ENCODE peak calls at places on chromosome 9, in ten cellular contexts. F, M, Q, J, G, O, D, U, V and R are unnamed samples.

GRCh38 chr9:34984049-34984448 is 5.5 kb upstream of the DNAJB5 start:
- DNase-seq in F (no peak), M (peak), Q (no peak), J (no peak), G (peak), O (peak), D (no peak), U (no peak), V (no peak), R (no peak)

GRCh38 chr9:107732781-107733529 is 243.4 kb upstream of the KLF4 start:
- DNase-seq in F (peak), M (no peak), Q (peak), J (no peak), G (peak), O (no peak), D (no peak), U (no peak), V (no peak), R (no peak)

GRCh38 chr9:72353455-72354116 is 11.4 kb downstream of the ZFAND5 start:
- DNase-seq in F (no peak), M (no peak), Q (no peak), J (no peak), G (no peak), O (no peak), D (no peak), U (no peak), V (no peak), R (no peak)

GRCh38 chr9:94627287-94627686 is 12.0 kb downstream of the FBP1 start:
- DNase-seq in F (no peak), M (no peak), Q (no peak), J (no peak), G (no peak), O (no peak), D (no peak), U (no peak), V (no peak), R (no peak)

GRCh38 chr9:1207681-1208080 is 157.5 kb downstream of the DMRT2 start:
- DNase-seq in F (no peak), M (no peak), Q (peak), J (no peak), G (peak), O (no peak), D (no peak), U (no peak), V (no peak), R (no peak)

GRCh38 chr9:137648396-137648795 is 29.6 kb downstream of the EHMT1 start:
- DNase-seq in F (no peak), M (no peak), Q (no peak), J (no peak), G (no peak), O (no peak), D (no peak), U (peak), V (no peak), R (no peak)

GRCh38 chr9:36739538-36740116 is 166.9 kb downstream of the MELK start:
- DNase-seq in F (no peak), M (no peak), Q (no peak), J (no peak), G (no peak), O (no peak), D (no peak), U (no peak), V (no peak), R (no peak)

GRCh38 chr9:104871961-104872527 is 55.9 kb downstream of the ABCA1 start:
- DNase-seq in F (no peak), M (no peak), Q (no peak), J (no peak), G (no peak), O (no peak), D (no peak), U (no peak), V (no peak), R (no peak)

GRCh38 chr9:79976501-79977444 is 405.0 kb downstream of the TLE4 start:
- DNase-seq in F (no peak), M (no peak), Q (no peak), J (peak), G (no peak), O (no peak), D (no peak), U (no peak), V (no peak), R (no peak)

GRCh38 chr9:79977510-79978197 is 405.9 kb downstream of the TLE4 start:
- DNase-seq in F (no peak), M (no peak), Q (no peak), J (no peak), G (peak), O (no peak), D (no peak), U (no peak), V (no peak), R (no peak)

GRCh38 chr9:79975471-79976316 is 403.9 kb downstream of the TLE4 start:
- DNase-seq in F (peak), M (no peak), Q (no peak), J (peak), G (no peak), O (no peak), D (no peak), U (no peak), V (no peak), R (no peak)

GRCh38 chr9:79973627-79974026 is 401.9 kb downstream of the TLE4 start:
- DNase-seq in F (no peak), M (no peak), Q (no peak), J (no peak), G (no peak), O (no peak), D (no peak), U (no peak), V (no peak), R (no peak)

GRCh38 chr9:79974806-79975422 is 403.1 kb downstream of the TLE4 start:
- DNase-seq in F (no peak), M (no peak), Q (no peak), J (no peak), G (no peak), O (no peak), D (no peak), U (no peak), V (no peak), R (no peak)
- H3K4me3 ChIP-seq in F (no peak), M (no peak), Q (no peak), J (no peak), G (no peak), O (no peak), D (no peak), U (no peak), V (no peak), R (no peak)

GRCh38 chr9:126667190-126668055 is 53.7 kb downstream of the LMX1B start:
- DNase-seq in F (no peak), M (no peak), Q (no peak), J (no peak), G (no peak), O (no peak), D (no peak), U (no peak), V (no peak), R (no peak)

GRCh38 chr9:126665696-126666035 is 51.9 kb downstream of the LMX1B start:
- DNase-seq in F (no peak), M (no peak), Q (no peak), J (peak), G (no peak), O (no peak), D (no peak), U (no peak), V (no peak), R (no peak)

GRCh38 chr9:126664893-126665695 is 51.4 kb downstream of the LMX1B start:
- DNase-seq in F (no peak), M (no peak), Q (no peak), J (peak), G (no peak), O (no peak), D (no peak), U (no peak), V (no peak), R (no peak)

GRCh38 chr9:126668058-126668457 is 54.3 kb downstream of the LMX1B start:
- DNase-seq in F (no peak), M (no peak), Q (no peak), J (no peak), G (no peak), O (no peak), D (no peak), U (no peak), V (no peak), R (no peak)

DNA sequence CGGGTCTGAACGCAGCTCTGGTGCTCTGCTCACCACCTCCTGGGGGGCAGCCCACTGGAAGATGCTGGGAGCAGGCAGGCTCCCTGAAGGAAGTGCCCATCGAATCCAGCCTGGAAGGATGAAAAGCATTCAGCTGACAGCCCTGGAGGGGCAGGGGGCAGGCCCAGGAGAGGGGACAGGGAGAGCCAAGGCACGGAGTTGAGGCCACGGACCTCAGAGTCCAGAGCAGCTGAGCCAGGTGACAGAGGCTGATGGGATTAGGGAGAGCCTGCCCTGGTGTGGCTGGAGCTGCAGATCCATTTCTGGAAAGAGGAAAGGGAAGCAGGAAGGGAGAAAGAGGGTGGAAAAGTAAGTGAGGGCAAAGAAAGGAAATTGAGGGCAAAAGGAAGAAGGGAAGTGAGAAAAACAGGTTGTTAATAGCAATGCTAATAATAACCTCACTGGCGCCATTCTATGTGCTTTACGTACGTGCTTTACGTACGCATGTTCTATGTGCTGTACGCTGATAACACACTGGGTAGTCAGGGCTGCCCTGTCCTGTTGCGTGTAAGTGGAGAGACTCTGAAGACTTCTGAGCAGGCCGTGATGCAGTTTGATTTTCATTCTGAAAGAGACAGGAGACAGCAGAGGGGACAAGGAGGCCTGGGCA is 52.6 kb downstream of the LMX1B start:
- DNase-seq in F (no peak), M (no peak), Q (no peak), J (no peak), G (no peak), O (peak), D (no peak), U (no peak), V (no peak), R (no peak)
- H3K4me3 ChIP-seq in F (no peak), M (no peak), Q (no peak), J (no peak), G (no peak), O (no peak), D (no peak), U (no peak), V (no peak), R (no peak)

DNA sequence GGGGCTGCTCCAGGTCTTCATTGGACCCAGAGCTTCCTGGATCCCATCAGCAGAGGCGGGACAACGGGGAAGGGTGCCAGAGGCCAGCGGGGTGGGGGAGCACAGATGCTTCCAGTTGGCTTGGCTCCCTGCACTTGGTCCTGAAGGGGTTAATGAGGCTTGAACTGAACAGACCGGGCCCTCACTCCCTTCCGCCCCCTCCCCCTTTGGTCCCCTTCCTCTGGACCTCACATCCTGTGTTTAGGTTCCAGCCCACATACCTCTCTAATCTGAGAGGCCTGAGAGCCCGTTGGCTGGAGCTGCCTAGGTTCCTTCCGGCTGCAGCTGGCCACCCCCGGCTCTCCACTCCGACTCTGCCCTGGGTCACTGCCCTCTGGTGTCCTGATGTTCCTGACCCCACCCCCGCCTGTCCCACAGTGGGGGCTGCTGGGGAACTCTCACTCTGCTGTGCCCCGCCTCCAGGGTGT is 32.3 kb downstream of the PTPA start:
- DNase-seq in F (peak), M (no peak), Q (peak), J (peak), G (peak), O (no peak), D (no peak), U (peak), V (no peak), R (no peak)
- H3K4me3 ChIP-seq in F (no peak), M (no peak), Q (no peak), J (peak), G (no peak), O (no peak), D (no peak), U (peak), V (no peak), R (no peak)

GRCh38 chr9:126673689-126674364 is 60.1 kb downstream of the LMX1B start:
- DNase-seq in F (peak), M (no peak), Q (no peak), J (peak), G (no peak), O (no peak), D (no peak), U (no peak), V (no peak), R (no peak)

GRCh38 chr9:126676102-126676684 is 62.5 kb downstream of the LMX1B start:
- DNase-seq in F (no peak), M (no peak), Q (no peak), J (no peak), G (no peak), O (no peak), D (no peak), U (no peak), V (no peak), R (no peak)

GRCh38 chr9:126674365-126675146 is 60.8 kb downstream of the LMX1B start:
- DNase-seq in F (no peak), M (no peak), Q (no peak), J (peak), G (no peak), O (no peak), D (no peak), U (no peak), V (no peak), R (no peak)

GRCh38 chr9:126676685-126677143 is 63.0 kb downstream of the LMX1B start:
- DNase-seq in F (no peak), M (no peak), Q (no peak), J (peak), G (no peak), O (no peak), D (no peak), U (no peak), V (no peak), R (no peak)

GRCh38 chr9:126675147-126675467 is 61.4 kb downstream of the LMX1B start:
- DNase-seq in F (no peak), M (no peak), Q (no peak), J (no peak), G (no peak), O (no peak), D (no peak), U (no peak), V (no peak), R (no peak)
- H3K4me3 ChIP-seq in F (no peak), M (no peak), Q (no peak), J (no peak), G (no peak), O (no peak), D (no peak), U (no peak), V (no peak), R (no peak)

GRCh38 chr9:128250839-128251558 is 24.8 kb downstream of the GOLGA2 start:
- DNase-seq in F (no peak), M (no peak), Q (no peak), J (no peak), G (no peak), O (no peak), D (no peak), U (no peak), V (no peak), R (no peak)
- H3K4me3 ChIP-seq in F (no peak), M (peak), Q (no peak), J (no peak), G (peak), O (peak), D (peak), U (peak), V (no peak), R (no peak)

GRCh38 chr9:69519470-69520240 is 152.5 kb downstream of the APBA1 start:
- DNase-seq in F (no peak), M (no peak), Q (no peak), J (no peak), G (no peak), O (peak), D (no peak), U (no peak), V (no peak), R (no peak)
- H3K4me3 ChIP-seq in F (no peak), M (no peak), Q (no peak), J (no peak), G (no peak), O (no peak), D (no peak), U (no peak), V (no peak), R (no peak)

DNA sequence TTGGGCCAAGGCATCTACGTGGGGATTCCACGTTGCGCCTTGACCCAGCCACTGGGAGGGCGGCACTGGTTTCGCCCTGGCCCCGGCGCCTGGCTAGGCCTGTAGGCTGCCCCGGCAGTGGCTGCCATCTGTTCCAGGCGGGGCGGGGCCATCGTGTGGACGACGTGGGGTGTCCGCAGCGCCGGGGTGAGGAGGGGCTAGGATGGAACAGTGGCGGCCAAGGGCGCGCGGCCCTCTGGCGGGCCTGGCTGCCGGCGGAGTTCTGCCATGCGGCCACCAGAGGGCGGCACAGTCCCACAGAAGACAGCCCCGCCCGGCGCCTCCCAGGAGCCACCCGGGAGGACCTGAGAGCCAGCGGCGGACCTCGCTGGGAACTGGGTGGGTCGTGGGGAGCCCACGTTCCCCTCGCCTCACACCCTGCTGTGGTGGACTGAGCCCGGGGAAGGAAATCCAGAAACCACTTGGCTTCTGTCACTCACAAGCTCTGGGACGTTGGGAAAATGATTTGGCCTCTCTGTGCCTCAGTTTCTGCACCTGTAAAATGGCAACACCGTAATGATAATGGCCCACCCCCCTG is 22.6 kb upstream of the RAPGEF1 start:
- DNase-seq in F (peak), M (peak), Q (peak), J (peak), G (peak), O (peak), D (peak), U (peak), V (no peak), R (peak)
- H3K4me3 ChIP-seq in F (no peak), M (no peak), Q (no peak), J (no peak), G (no peak), O (no peak), D (no peak), U (no peak), V (no peak), R (no peak)

GRCh38 chr9:119441832-119442231 is 72.6 kb upstream of the BRINP1 start:
- DNase-seq in F (no peak), M (no peak), Q (no peak), J (no peak), G (no peak), O (no peak), D (no peak), U (no peak), V (no peak), R (no peak)

GRCh38 chr9:119443179-119443578 is 73.9 kb upstream of the BRINP1 start:
- DNase-seq in F (no peak), M (no peak), Q (no peak), J (no peak), G (no peak), O (no peak), D (no peak), U (no peak), V (no peak), R (no peak)

GRCh38 chr9:119436261-119436660 is 67.0 kb upstream of the BRINP1 start:
- DNase-seq in F (no peak), M (no peak), Q (no peak), J (no peak), G (no peak), O (no peak), D (no peak), U (no peak), V (no peak), R (no peak)

GRCh38 chr9:119441338-119441737 is 72.1 kb upstream of the BRINP1 start:
- DNase-seq in F (no peak), M (no peak), Q (no peak), J (no peak), G (no peak), O (no peak), D (no peak), U (no peak), V (no peak), R (no peak)
- H3K4me3 ChIP-seq in F (no peak), M (no peak), Q (no peak), J (no peak), G (no peak), O (no peak), D (no peak), U (no peak), V (no peak), R (no peak)